ENCODE peak calls at places on chromosomes 11 and 22, in five cellular contexts. One of them, this sample, is unnamed.

GRCh38 chr11:32796425-32796824 is 2.0 kb upstream of the CCDC73 start:
- DNase-seq in naive thymus-derived CD4-positive, alpha-beta T cell: no peak
- DNase-seq in left lung: no peak
- DNase-seq in upper lobe of right lung: no peak
- DNase-seq in right atrium auricular region: no peak
- DNase-seq in this sample: no peak

GRCh38 chr11:122773781-122774266 is 64.5 kb upstream of the CRTAM start:
- DNase-seq in right atrium auricular region: no peak
- DNase-seq in naive thymus-derived CD4-positive, alpha-beta T cell: no peak
- DNase-seq in left lung: no peak
- DNase-seq in upper lobe of right lung: no peak
- DNase-seq in this sample: no peak

GRCh38 chr22:38309614-38310517 is 7.4 kb downstream of the CSNK1E start:
- DNase-seq in left lung: no peak
- DNase-seq in right atrium auricular region: no peak
- DNase-seq in upper lobe of right lung: no peak
- DNase-seq in naive thymus-derived CD4-positive, alpha-beta T cell: no peak
- DNase-seq in this sample: no peak

GRCh38 chr11:20933958-20934357 is 264.6 kb downstream of the NELL1 start:
- DNase-seq in naive thymus-derived CD4-positive, alpha-beta T cell: no peak
- DNase-seq in upper lobe of right lung: no peak
- DNase-seq in right atrium auricular region: no peak
- DNase-seq in left lung: no peak
- DNase-seq in this sample: no peak

GRCh38 chr11:36265793-36266628 is 23.2 kb downstream of the COMMD9 start:
- DNase-seq in left lung: no peak
- DNase-seq in right atrium auricular region: no peak
- DNase-seq in naive thymus-derived CD4-positive, alpha-beta T cell: peak; percentile 52
- DNase-seq in upper lobe of right lung: peak; percentile 75
- DNase-seq in this sample: peak; percentile 45

GRCh38 chr22:38628444-38628843 is 27.7 kb downstream of the FAM227A start:
- DNase-seq in left lung: no peak
- DNase-seq in naive thymus-derived CD4-positive, alpha-beta T cell: no peak
- DNase-seq in right atrium auricular region: no peak
- DNase-seq in upper lobe of right lung: no peak
- DNase-seq in this sample: no peak

GRCh38 chr11:122491486-122491885 is 164.0 kb upstream of the UBASH3B start:
- DNase-seq in right atrium auricular region: no peak
- DNase-seq in naive thymus-derived CD4-positive, alpha-beta T cell: no peak
- DNase-seq in left lung: no peak
- DNase-seq in upper lobe of right lung: no peak
- DNase-seq in this sample: peak; percentile 6

GRCh38 chr11:66327171-66328035 is 8.8 kb downstream of the RIN1 start:
- DNase-seq in naive thymus-derived CD4-positive, alpha-beta T cell: no peak
- DNase-seq in upper lobe of right lung: no peak
- DNase-seq in right atrium auricular region: no peak
- DNase-seq in left lung: no peak
- DNase-seq in this sample: no peak

GRCh38 chr11:67022341-67022933 is 497 bp upstream of the SYT12 start:
- DNase-seq in left lung: no peak
- DNase-seq in right atrium auricular region: no peak
- DNase-seq in naive thymus-derived CD4-positive, alpha-beta T cell: no peak
- DNase-seq in upper lobe of right lung: no peak
- DNase-seq in this sample: no peak

GRCh38 chr11:77993902-77994301 is 566 bp downstream of the INTS4 start:
- DNase-seq in upper lobe of right lung: no peak
- DNase-seq in right atrium auricular region: no peak
- DNase-seq in left lung: no peak
- DNase-seq in naive thymus-derived CD4-positive, alpha-beta T cell: no peak
- DNase-seq in this sample: no peak

GRCh38 chr11:72671144-72672099 is 2.8 kb downstream of the PDE2A start:
- DNase-seq in left lung: no peak
- DNase-seq in upper lobe of right lung: no peak
- DNase-seq in right atrium auricular region: no peak
- DNase-seq in naive thymus-derived CD4-positive, alpha-beta T cell: no peak
- DNase-seq in this sample: no peak

GRCh38 chr11:68998390-68998911 is 14.6 kb downstream of the MRGPRF start:
- DNase-seq in left lung: peak; percentile 21
- DNase-seq in right atrium auricular region: no peak
- DNase-seq in upper lobe of right lung: peak; percentile 42
- DNase-seq in naive thymus-derived CD4-positive, alpha-beta T cell: no peak
- DNase-seq in this sample: no peak

GRCh38 chr11:117809236-117810055 is 12.4 kb upstream of the DSCAML1 start:
- DNase-seq in upper lobe of right lung: peak; percentile 78
- DNase-seq in right atrium auricular region: peak; percentile 83
- DNase-seq in naive thymus-derived CD4-positive, alpha-beta T cell: peak; percentile 37
- DNase-seq in left lung: peak; percentile 71
- DNase-seq in this sample: peak; percentile 53

GRCh38 chr22:32020117-32020516 is 22.9 kb upstream of the SLC5A1 start:
- DNase-seq in left lung: no peak
- DNase-seq in upper lobe of right lung: no peak
- DNase-seq in naive thymus-derived CD4-positive, alpha-beta T cell: no peak
- DNase-seq in right atrium auricular region: no peak
- DNase-seq in this sample: no peak

GRCh38 chr11:108496643-108497256 is 1.4 kb downstream of the POGLUT3 start:
- DNase-seq in right atrium auricular region: no peak
- DNase-seq in upper lobe of right lung: no peak
- DNase-seq in naive thymus-derived CD4-positive, alpha-beta T cell: no peak
- DNase-seq in left lung: no peak
- DNase-seq in this sample: no peak

GRCh38 chr22:18965526-18966421 is 29.7 kb upstream of the PRODH start:
- DNase-seq in upper lobe of right lung: peak; percentile 56
- DNase-seq in left lung: peak; percentile 17
- DNase-seq in right atrium auricular region: no peak
- DNase-seq in naive thymus-derived CD4-positive, alpha-beta T cell: no peak
- DNase-seq in this sample: no peak

GRCh38 chr11:9755561-9755960 is 91.7 kb downstream of the SWAP70 start:
- DNase-seq in left lung: no peak
- DNase-seq in naive thymus-derived CD4-positive, alpha-beta T cell: no peak
- DNase-seq in right atrium auricular region: no peak
- DNase-seq in upper lobe of right lung: no peak
- DNase-seq in this sample: no peak

GRCh38 chr11:23272095-23272494 is 411.8 kb upstream of the CCDC179 start:
- DNase-seq in naive thymus-derived CD4-positive, alpha-beta T cell: no peak
- DNase-seq in right atrium auricular region: no peak
- DNase-seq in left lung: no peak
- DNase-seq in upper lobe of right lung: no peak
- DNase-seq in this sample: no peak

GRCh38 chr11:61611309-61611708 is 30.4 kb upstream of the SYT7 start:
- DNase-seq in naive thymus-derived CD4-positive, alpha-beta T cell: no peak
- DNase-seq in left lung: no peak
- DNase-seq in upper lobe of right lung: no peak
- DNase-seq in right atrium auricular region: no peak
- DNase-seq in this sample: no peak

GRCh38 chr22:41446057-41446501 is 522 bp downstream of the TOB2 start:
- DNase-seq in left lung: peak; percentile 46
- DNase-seq in upper lobe of right lung: peak; percentile 77
- DNase-seq in right atrium auricular region: no peak
- DNase-seq in naive thymus-derived CD4-positive, alpha-beta T cell: no peak
- DNase-seq in this sample: no peak

GRCh38 chr11:86192858-86193257 is 51.7 kb upstream of the EED start:
- DNase-seq in left lung: no peak
- DNase-seq in right atrium auricular region: no peak
- DNase-seq in upper lobe of right lung: no peak
- DNase-seq in naive thymus-derived CD4-positive, alpha-beta T cell: no peak
- DNase-seq in this sample: no peak

GRCh38 chr11:20156876-20157613 is 3.2 kb downstream of the DBX1 start:
- DNase-seq in naive thymus-derived CD4-positive, alpha-beta T cell: no peak
- DNase-seq in right atrium auricular region: no peak
- DNase-seq in left lung: no peak
- DNase-seq in upper lobe of right lung: no peak
- DNase-seq in this sample: no peak

GRCh38 chr11:45176996-45177395 is 30.6 kb downstream of the PRDM11 start:
- DNase-seq in right atrium auricular region: no peak
- DNase-seq in left lung: no peak
- DNase-seq in upper lobe of right lung: no peak
- DNase-seq in naive thymus-derived CD4-positive, alpha-beta T cell: no peak
- DNase-seq in this sample: no peak

GRCh38 chr11:63998558-63999348 is 12.5 kb downstream of the OTUB1 start:
- DNase-seq in upper lobe of right lung: no peak
- DNase-seq in left lung: no peak
- DNase-seq in right atrium auricular region: no peak
- DNase-seq in naive thymus-derived CD4-positive, alpha-beta T cell: no peak
- DNase-seq in this sample: no peak

GRCh38 chr22:41561335-41561734 is 525 bp downstream of the CSDC2 start:
- DNase-seq in left lung: no peak
- DNase-seq in naive thymus-derived CD4-positive, alpha-beta T cell: no peak
- DNase-seq in upper lobe of right lung: no peak
- DNase-seq in right atrium auricular region: no peak
- DNase-seq in this sample: no peak

GRCh38 chr22:29031236-29031982 is 30.2 kb downstream of the C22orf31 start:
- DNase-seq in upper lobe of right lung: peak; percentile 71
- DNase-seq in naive thymus-derived CD4-positive, alpha-beta T cell: no peak
- DNase-seq in left lung: peak; percentile 80
- DNase-seq in right atrium auricular region: peak; percentile 90
- DNase-seq in this sample: peak; percentile 62

GRCh38 chr22:29028468-29028867 is 33.2 kb downstream of the C22orf31 start:
- DNase-seq in left lung: no peak
- DNase-seq in upper lobe of right lung: no peak
- DNase-seq in right atrium auricular region: no peak
- DNase-seq in naive thymus-derived CD4-positive, alpha-beta T cell: no peak
- DNase-seq in this sample: no peak

GRCh38 chr22:29029202-29030000 is 32.2 kb downstream of the C22orf31 start:
- DNase-seq in naive thymus-derived CD4-positive, alpha-beta T cell: no peak
- DNase-seq in upper lobe of right lung: no peak
- DNase-seq in left lung: no peak
- DNase-seq in right atrium auricular region: no peak
- DNase-seq in this sample: no peak

GRCh38 chr22:29030618-29031235 is 30.9 kb downstream of the C22orf31 start:
- DNase-seq in right atrium auricular region: peak; percentile 72
- DNase-seq in left lung: peak; percentile 81
- DNase-seq in upper lobe of right lung: peak; percentile 89
- DNase-seq in naive thymus-derived CD4-positive, alpha-beta T cell: no peak
- DNase-seq in this sample: peak; percentile 65

DNA sequence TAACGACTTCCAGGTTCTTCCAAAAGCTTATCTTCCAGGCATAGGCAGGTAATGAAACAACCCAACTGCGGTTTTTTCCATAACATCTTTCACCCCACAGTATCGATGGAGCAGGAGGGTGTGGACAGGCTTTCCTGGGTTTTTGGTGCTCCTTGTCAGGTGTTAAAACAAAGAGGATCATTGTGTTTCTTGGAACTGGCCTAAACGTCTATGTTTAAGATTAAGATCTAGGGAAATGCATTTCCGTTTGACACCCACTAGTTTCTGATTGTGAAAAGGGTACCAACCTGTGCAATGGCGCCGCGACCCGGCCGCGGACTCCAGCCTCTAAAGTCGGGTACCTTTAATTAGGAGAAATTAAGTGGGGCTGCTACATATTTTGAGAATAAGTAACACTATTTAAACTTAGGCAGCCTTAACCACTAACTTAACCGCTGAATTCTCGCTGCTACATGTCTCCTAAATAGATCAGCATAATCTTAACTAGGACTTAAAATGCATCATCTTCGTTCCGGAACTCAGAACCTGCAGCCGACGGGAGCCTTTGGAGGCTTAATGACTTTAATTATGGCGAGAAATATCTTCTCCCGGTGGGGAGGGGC is 31.5 kb downstream of the C22orf31 start:
- DNase-seq in right atrium auricular region: no peak
- DNase-seq in left lung: no peak
- DNase-seq in naive thymus-derived CD4-positive, alpha-beta T cell: no peak
- DNase-seq in upper lobe of right lung: no peak
- DNase-seq in this sample: no peak
- H3K27ac ChIP-seq in right atrium auricular region: peak overlapping the region; percentile 78
- H3K27ac ChIP-seq in left lung: peak overlapping the region; percentile 81
- H3K27ac ChIP-seq in naive thymus-derived CD4-positive, alpha-beta T cell: no peak overlapping the region
- H3K27ac ChIP-seq in upper lobe of right lung: peak overlapping the region; percentile 85
- H3K27ac ChIP-seq in this sample: peak overlapping the region; percentile 91

DNA sequence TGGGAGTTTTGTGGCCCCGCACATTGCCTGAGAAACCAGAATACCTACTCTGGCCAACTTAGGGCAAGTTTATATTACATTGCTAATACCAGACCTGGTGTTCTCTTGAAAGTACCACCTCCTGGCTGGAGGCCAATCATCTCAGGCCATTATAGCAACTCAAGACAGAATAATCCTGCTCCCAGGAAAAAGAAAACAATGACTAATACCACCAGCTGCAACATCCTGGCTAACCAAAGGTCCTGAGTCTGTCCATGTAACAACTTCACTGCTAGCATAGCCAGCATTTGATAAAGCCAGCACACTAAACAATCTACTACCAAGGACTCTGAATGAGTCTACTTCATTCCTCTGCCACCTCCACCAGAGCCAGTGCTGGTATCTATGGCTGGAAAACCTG is 1298.7 kb upstream of the CNTN5 start:
- DNase-seq in right atrium auricular region: no peak
- DNase-seq in left lung: peak; percentile 40
- DNase-seq in naive thymus-derived CD4-positive, alpha-beta T cell: no peak
- DNase-seq in upper lobe of right lung: no peak
- DNase-seq in this sample: no peak
- H3K9me3 ChIP-seq in right atrium auricular region: no peaks in the 10 kb centered on the region
- H3K9me3 ChIP-seq in left lung: no peaks in the 10 kb centered on the region
- H3K9me3 ChIP-seq in naive thymus-derived CD4-positive, alpha-beta T cell: no peaks in the 10 kb centered on the region
- H3K9me3 ChIP-seq in upper lobe of right lung: no peaks in the 10 kb centered on the region
- H3K9me3 ChIP-seq in this sample: no peaks in the 10 kb centered on the region

DNA sequence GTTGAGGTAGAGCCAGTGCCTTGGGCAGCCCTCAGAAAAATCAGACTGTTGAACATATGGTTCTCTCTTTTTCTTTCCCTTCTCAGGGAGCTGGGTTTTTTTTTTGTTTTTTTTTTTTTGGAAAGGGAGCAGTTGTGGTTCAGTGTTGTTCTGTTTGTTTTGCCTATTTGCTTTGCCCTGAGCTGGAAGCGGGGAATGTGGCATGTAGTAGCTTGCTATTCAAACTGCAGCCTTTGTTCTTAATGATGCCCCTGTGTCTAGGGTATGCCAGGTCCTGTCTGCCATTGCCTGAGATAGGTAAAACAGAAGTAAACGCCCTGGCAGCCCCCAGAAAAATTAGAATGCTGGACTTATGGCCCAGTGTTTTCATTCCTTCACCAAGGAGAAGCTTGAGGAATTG is 3.6 kb upstream of the MS4A2 start:
- DNase-seq in left lung: no peak
- DNase-seq in right atrium auricular region: no peak
- DNase-seq in naive thymus-derived CD4-positive, alpha-beta T cell: no peak
- DNase-seq in upper lobe of right lung: no peak
- DNase-seq in this sample: no peak
- H3K27ac ChIP-seq in left lung: no peak overlapping the region
- H3K27ac ChIP-seq in right atrium auricular region: no peak overlapping the region
- H3K27ac ChIP-seq in naive thymus-derived CD4-positive, alpha-beta T cell: no peak overlapping the region
- H3K27ac ChIP-seq in upper lobe of right lung: no peak overlapping the region
- H3K27ac ChIP-seq in this sample: no peak overlapping the region

DNA sequence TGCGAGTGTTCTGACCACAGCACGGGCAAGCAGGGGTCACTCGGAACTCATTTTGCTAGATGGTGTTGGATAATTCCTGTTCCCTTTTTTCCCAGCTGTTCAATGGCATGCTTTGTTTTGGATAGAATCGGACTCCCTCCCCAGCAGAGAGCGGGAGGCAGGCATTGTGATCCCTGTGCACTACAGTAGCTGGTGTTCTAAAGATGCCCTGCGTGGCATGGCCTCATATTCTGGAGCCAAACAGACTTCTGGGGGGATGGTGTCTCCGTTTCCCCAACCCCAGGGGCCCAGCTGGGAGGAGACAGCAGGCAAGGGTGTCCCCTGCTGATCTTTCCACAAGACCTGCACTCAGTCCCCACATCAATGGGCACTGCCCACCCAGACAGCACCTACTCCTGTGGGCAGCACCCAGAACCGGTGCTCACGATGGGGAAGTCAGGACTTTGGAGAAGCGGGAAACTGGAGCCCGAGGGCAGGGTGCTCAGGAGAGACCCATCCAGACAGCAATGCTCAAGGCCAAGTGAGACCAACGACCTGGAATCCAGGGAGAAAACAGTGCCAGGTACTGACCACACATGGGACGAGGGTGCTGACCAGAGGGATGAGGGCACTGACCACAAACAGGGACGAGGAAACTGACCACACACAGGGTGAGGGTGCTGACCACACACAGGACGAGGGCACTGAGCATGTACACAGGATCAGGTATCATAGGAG is 934.9 kb downstream of the BRD1 start:
- DNase-seq in naive thymus-derived CD4-positive, alpha-beta T cell: no peak
- DNase-seq in left lung: no peak
- DNase-seq in upper lobe of right lung: peak; percentile 37
- DNase-seq in right atrium auricular region: peak; percentile 28
- DNase-seq in this sample: no peak
- H3K9me3 ChIP-seq in naive thymus-derived CD4-positive, alpha-beta T cell: no peaks in the 10 kb centered on the region
- H3K9me3 ChIP-seq in left lung: no peaks in the 10 kb centered on the region
- H3K9me3 ChIP-seq in upper lobe of right lung: no peaks in the 10 kb centered on the region
- H3K9me3 ChIP-seq in right atrium auricular region: peaks cover 6% of the 10 kb centered on the region
- H3K9me3 ChIP-seq in this sample: no peaks in the 10 kb centered on the region